ENCODE peak calls at places on chromosomes 5 and 9, in six cellular contexts. One of them, this sample, is unnamed.

GRCh38 chr9:84782228-84782866 is 112.8 kb downstream of the NTRK2 start:
- DNase-seq in CD8-positive, alpha-beta T cell: no peak
- DNase-seq in astrocyte: peak; percentile 69
- DNase-seq in Calu3: no peak
- DNase-seq in neural progenitor cell: no peak
- DNase-seq in endothelial cell: no peak
- DNase-seq in this sample: no peak

GRCh38 chr9:123724211-123724831 is 205.6 kb downstream of the DENND1A start:
- DNase-seq in CD8-positive, alpha-beta T cell: no peak
- DNase-seq in astrocyte: no peak
- DNase-seq in Calu3: no peak
- DNase-seq in neural progenitor cell: no peak
- DNase-seq in endothelial cell: no peak
- DNase-seq in this sample: no peak

GRCh38 chr5:850511-851006 is at the start of gene ZDHHC11:
- DNase-seq in CD8-positive, alpha-beta T cell: no peak
- DNase-seq in astrocyte: no peak
- DNase-seq in Calu3: no peak
- DNase-seq in neural progenitor cell: peak; percentile 58
- DNase-seq in endothelial cell: no peak
- DNase-seq in this sample: no peak

GRCh38 chr9:86685556-86685955 is 261.8 kb downstream of the GAS1 start:
- DNase-seq in CD8-positive, alpha-beta T cell: no peak
- DNase-seq in astrocyte: no peak
- DNase-seq in Calu3: no peak
- DNase-seq in neural progenitor cell: no peak
- DNase-seq in endothelial cell: no peak
- DNase-seq in this sample: no peak

GRCh38 chr5:97365173-97365845 is 182.3 kb upstream of the RIOK2 start:
- DNase-seq in CD8-positive, alpha-beta T cell: no peak
- DNase-seq in astrocyte: no peak
- DNase-seq in Calu3: no peak
- DNase-seq in neural progenitor cell: peak; percentile 7
- DNase-seq in endothelial cell: no peak
- DNase-seq in this sample: no peak

GRCh38 chr5:91486638-91487037 is 103.5 kb upstream of the ARRDC3 start:
- DNase-seq in CD8-positive, alpha-beta T cell: no peak
- DNase-seq in astrocyte: peak; percentile 15
- DNase-seq in Calu3: no peak
- DNase-seq in neural progenitor cell: no peak
- DNase-seq in endothelial cell: no peak
- DNase-seq in this sample: no peak

GRCh38 chr5:178086266-178086665 is 27.1 kb upstream of the N4BP3 start:
- DNase-seq in CD8-positive, alpha-beta T cell: no peak
- DNase-seq in astrocyte: no peak
- DNase-seq in Calu3: peak; percentile 47
- DNase-seq in neural progenitor cell: no peak
- DNase-seq in endothelial cell: no peak
- DNase-seq in this sample: no peak

GRCh38 chr9:81214975-81215374 is 474.4 kb downstream of the TLE1 start:
- DNase-seq in CD8-positive, alpha-beta T cell: no peak
- DNase-seq in astrocyte: no peak
- DNase-seq in Calu3: no peak
- DNase-seq in neural progenitor cell: no peak
- DNase-seq in endothelial cell: no peak
- DNase-seq in this sample: no peak

GRCh38 chr5:115348175-115348574 is 51.7 kb upstream of the CCDC112 start:
- DNase-seq in CD8-positive, alpha-beta T cell: no peak
- DNase-seq in astrocyte: no peak
- DNase-seq in Calu3: no peak
- DNase-seq in neural progenitor cell: no peak
- DNase-seq in endothelial cell: no peak
- DNase-seq in this sample: no peak

GRCh38 chr9:73643379-73644013 is 491.8 kb downstream of the ANXA1 start:
- DNase-seq in CD8-positive, alpha-beta T cell: no peak
- DNase-seq in astrocyte: peak; percentile 86
- DNase-seq in Calu3: peak; percentile 8
- DNase-seq in neural progenitor cell: no peak
- DNase-seq in endothelial cell: no peak
- DNase-seq in this sample: no peak

GRCh38 chr5:67934976-67935375 is 280.6 kb upstream of the PIK3R1 start:
- DNase-seq in CD8-positive, alpha-beta T cell: no peak
- DNase-seq in astrocyte: no peak
- DNase-seq in Calu3: no peak
- DNase-seq in neural progenitor cell: no peak
- DNase-seq in endothelial cell: no peak
- DNase-seq in this sample: no peak

GRCh38 chr5:149452007-149452664 is 73.0 kb upstream of the IL17B start:
- DNase-seq in CD8-positive, alpha-beta T cell: no peak
- DNase-seq in astrocyte: peak; percentile 56
- DNase-seq in Calu3: peak; percentile 85
- DNase-seq in neural progenitor cell: peak; percentile 57
- DNase-seq in endothelial cell: peak; percentile 62
- DNase-seq in this sample: no peak

GRCh38 chr5:14108170-14108996 is 34.8 kb upstream of the TRIO start:
- DNase-seq in CD8-positive, alpha-beta T cell: no peak
- DNase-seq in astrocyte: peak; percentile 69
- DNase-seq in Calu3: peak; percentile 64
- DNase-seq in neural progenitor cell: peak; percentile 80
- DNase-seq in endothelial cell: peak; percentile 54
- DNase-seq in this sample: no peak

GRCh38 chr5:168227973-168228615 is 63.4 kb upstream of the WWC1 start:
- DNase-seq in CD8-positive, alpha-beta T cell: no peak
- DNase-seq in astrocyte: peak; percentile 49
- DNase-seq in Calu3: no peak
- DNase-seq in neural progenitor cell: no peak
- DNase-seq in endothelial cell: no peak
- DNase-seq in this sample: no peak

GRCh38 chr9:1775230-1775629 is 239.9 kb upstream of the SMARCA2 start:
- DNase-seq in CD8-positive, alpha-beta T cell: no peak
- DNase-seq in astrocyte: no peak
- DNase-seq in Calu3: no peak
- DNase-seq in neural progenitor cell: peak; percentile 31
- DNase-seq in endothelial cell: no peak
- DNase-seq in this sample: no peak

GRCh38 chr5:140882591-140882899 is 621 bp downstream of the PCDHA13 start:
- DNase-seq in CD8-positive, alpha-beta T cell: no peak
- DNase-seq in astrocyte: no peak
- DNase-seq in Calu3: peak; percentile 46
- DNase-seq in neural progenitor cell: peak; percentile 52
- DNase-seq in endothelial cell: peak; percentile 54
- DNase-seq in this sample: no peak

GRCh38 chr9:31236344-31236743 is 1148.1 kb upstream of the ACO1 start:
- DNase-seq in CD8-positive, alpha-beta T cell: no peak
- DNase-seq in astrocyte: no peak
- DNase-seq in Calu3: no peak
- DNase-seq in neural progenitor cell: no peak
- DNase-seq in endothelial cell: no peak
- DNase-seq in this sample: no peak

GRCh38 chr5:135508496-135509005 is 27.2 kb downstream of the NEUROG1 start:
- DNase-seq in CD8-positive, alpha-beta T cell: no peak
- DNase-seq in astrocyte: no peak
- DNase-seq in Calu3: no peak
- DNase-seq in neural progenitor cell: peak; percentile 72
- DNase-seq in endothelial cell: no peak
- DNase-seq in this sample: no peak

GRCh38 chr9:134057751-134058701 is 9.8 kb downstream of the BRD3 start:
- DNase-seq in CD8-positive, alpha-beta T cell: no peak
- DNase-seq in astrocyte: no peak
- DNase-seq in Calu3: no peak
- DNase-seq in neural progenitor cell: peak; percentile 14
- DNase-seq in endothelial cell: no peak
- DNase-seq in this sample: no peak

GRCh38 chr9:31908891-31909480 is 475.5 kb upstream of the ACO1 start:
- DNase-seq in CD8-positive, alpha-beta T cell: no peak
- DNase-seq in astrocyte: no peak
- DNase-seq in Calu3: no peak
- DNase-seq in neural progenitor cell: no peak
- DNase-seq in endothelial cell: no peak
- DNase-seq in this sample: no peak

GRCh38 chr5:173056783-173057061 is 570 bp downstream of the CREBRF start:
- DNase-seq in CD8-positive, alpha-beta T cell: no peak
- DNase-seq in astrocyte: no peak
- DNase-seq in Calu3: no peak
- DNase-seq in neural progenitor cell: peak; percentile 91
- DNase-seq in endothelial cell: peak; percentile 80
- DNase-seq in this sample: no peak

GRCh38 chr5:132388244-132389050 is 18.9 kb downstream of the SLC22A5 start:
- DNase-seq in CD8-positive, alpha-beta T cell: no peak
- DNase-seq in astrocyte: peak; percentile 70
- DNase-seq in Calu3: no peak
- DNase-seq in neural progenitor cell: no peak
- DNase-seq in endothelial cell: no peak
- DNase-seq in this sample: no peak

GRCh38 chr5:134511796-134512660 is 13.4 kb upstream of the JADE2 start:
- DNase-seq in CD8-positive, alpha-beta T cell: no peak
- DNase-seq in astrocyte: peak; percentile 23
- DNase-seq in Calu3: peak; percentile 64
- DNase-seq in neural progenitor cell: peak; percentile 26
- DNase-seq in endothelial cell: no peak
- DNase-seq in this sample: no peak

GRCh38 chr5:76836181-76836580 is 13.6 kb upstream of the S100Z start:
- DNase-seq in CD8-positive, alpha-beta T cell: no peak
- DNase-seq in astrocyte: no peak
- DNase-seq in Calu3: no peak
- DNase-seq in neural progenitor cell: no peak
- DNase-seq in endothelial cell: no peak
- DNase-seq in this sample: no peak
- TF ChIP-seq CTCF in CD8-positive, alpha-beta T cell: no peak
- TF ChIP-seq CTCF in astrocyte: peak; percentile 20
- TF ChIP-seq CTCF in Calu3: no peak
- TF ChIP-seq CTCF in neural progenitor cell: no peak
- TF ChIP-seq CTCF in endothelial cell: no peak
- TF ChIP-seq CTCF in this sample: no peak

GRCh38 chr5:150644058-150644457 is 3.6 kb downstream of the SYNPO start:
- DNase-seq in CD8-positive, alpha-beta T cell: no peak
- DNase-seq in astrocyte: no peak
- DNase-seq in Calu3: no peak
- DNase-seq in neural progenitor cell: peak; percentile 41
- DNase-seq in endothelial cell: no peak
- DNase-seq in this sample: no peak
- TF ChIP-seq CTCF in CD8-positive, alpha-beta T cell: no peak
- TF ChIP-seq CTCF in astrocyte: no peak
- TF ChIP-seq CTCF in Calu3: no peak
- TF ChIP-seq CTCF in neural progenitor cell: no peak
- TF ChIP-seq CTCF in endothelial cell: no peak
- TF ChIP-seq CTCF in this sample: no peak

GRCh38 chr5:157269763-157270272 is 3.9 kb downstream of the CYFIP2 start:
- DNase-seq in CD8-positive, alpha-beta T cell: no peak
- DNase-seq in astrocyte: no peak
- DNase-seq in Calu3: no peak
- DNase-seq in neural progenitor cell: no peak
- DNase-seq in endothelial cell: no peak
- DNase-seq in this sample: no peak

GRCh38 chr5:157266286-157267007 is 524 bp downstream of the CYFIP2 start:
- DNase-seq in CD8-positive, alpha-beta T cell: peak; percentile 66
- DNase-seq in astrocyte: no peak
- DNase-seq in Calu3: peak; percentile 74
- DNase-seq in neural progenitor cell: peak; percentile 78
- DNase-seq in endothelial cell: peak; percentile 18
- DNase-seq in this sample: no peak

GRCh38 chr5:157269165-157269671 is 3.3 kb downstream of the CYFIP2 start:
- DNase-seq in CD8-positive, alpha-beta T cell: peak; percentile 41
- DNase-seq in astrocyte: no peak
- DNase-seq in Calu3: no peak
- DNase-seq in neural progenitor cell: no peak
- DNase-seq in endothelial cell: no peak
- DNase-seq in this sample: no peak

GRCh38 chr5:157267025-157267424 is 1.1 kb downstream of the CYFIP2 start:
- DNase-seq in CD8-positive, alpha-beta T cell: no peak
- DNase-seq in astrocyte: no peak
- DNase-seq in Calu3: no peak
- DNase-seq in neural progenitor cell: no peak
- DNase-seq in endothelial cell: no peak
- DNase-seq in this sample: no peak

GRCh38 chr5:157267766-157268480 is 2.0 kb downstream of the CYFIP2 start:
- DNase-seq in CD8-positive, alpha-beta T cell: no peak
- DNase-seq in astrocyte: no peak
- DNase-seq in Calu3: no peak
- DNase-seq in neural progenitor cell: no peak
- DNase-seq in endothelial cell: no peak
- DNase-seq in this sample: no peak
- TF ChIP-seq CTCF in CD8-positive, alpha-beta T cell: no peak
- TF ChIP-seq CTCF in astrocyte: no peak
- TF ChIP-seq CTCF in Calu3: no peak
- TF ChIP-seq CTCF in neural progenitor cell: no peak
- TF ChIP-seq CTCF in endothelial cell: no peak
- TF ChIP-seq CTCF in this sample: no peak

DNA sequence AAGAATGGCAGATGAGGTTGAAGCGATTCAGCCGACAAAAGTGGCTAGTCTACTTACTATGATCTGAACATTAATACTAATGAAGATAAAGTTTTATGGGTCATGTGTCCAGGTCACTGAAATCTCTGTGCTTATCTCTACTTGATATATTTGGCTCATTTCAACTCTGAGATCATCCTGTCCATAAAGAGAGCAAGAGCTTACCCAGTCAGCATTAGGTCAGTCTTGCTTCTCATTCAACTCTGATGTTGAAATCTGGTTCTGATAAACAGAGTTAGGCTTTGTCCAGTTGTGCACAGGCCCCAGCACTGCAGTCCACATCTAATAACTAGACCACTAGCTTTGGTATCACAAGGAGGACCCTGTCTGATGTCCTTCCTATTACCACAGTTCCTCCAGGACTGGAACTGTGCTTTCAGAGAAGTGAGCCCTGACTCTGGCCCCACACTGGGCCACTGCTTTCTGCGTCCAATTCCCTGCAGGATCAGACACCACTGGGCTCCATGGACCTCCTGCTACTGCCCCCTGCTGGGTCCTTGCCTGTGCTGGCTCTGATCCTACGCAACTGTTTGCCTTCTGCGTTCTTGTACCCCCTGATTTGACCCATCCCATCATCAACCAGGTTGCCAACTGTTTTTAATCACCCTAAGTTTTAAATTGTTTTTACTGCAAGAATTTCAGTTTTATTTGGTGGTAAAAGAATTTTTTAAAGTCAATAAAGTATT is 23.7 kb upstream of the FAM120A start:
- DNase-seq in CD8-positive, alpha-beta T cell: no peak
- DNase-seq in astrocyte: no peak
- DNase-seq in Calu3: peak; percentile 15
- DNase-seq in neural progenitor cell: peak; percentile 31
- DNase-seq in endothelial cell: peak; percentile 42
- DNase-seq in this sample: no peak
- TF ChIP-seq CTCF in CD8-positive, alpha-beta T cell: no peak
- TF ChIP-seq CTCF in astrocyte: no peak
- TF ChIP-seq CTCF in Calu3: no peak
- TF ChIP-seq CTCF in neural progenitor cell: peak; percentile 49
- TF ChIP-seq CTCF in endothelial cell: no peak
- TF ChIP-seq CTCF in this sample: peak; percentile 18

DNA sequence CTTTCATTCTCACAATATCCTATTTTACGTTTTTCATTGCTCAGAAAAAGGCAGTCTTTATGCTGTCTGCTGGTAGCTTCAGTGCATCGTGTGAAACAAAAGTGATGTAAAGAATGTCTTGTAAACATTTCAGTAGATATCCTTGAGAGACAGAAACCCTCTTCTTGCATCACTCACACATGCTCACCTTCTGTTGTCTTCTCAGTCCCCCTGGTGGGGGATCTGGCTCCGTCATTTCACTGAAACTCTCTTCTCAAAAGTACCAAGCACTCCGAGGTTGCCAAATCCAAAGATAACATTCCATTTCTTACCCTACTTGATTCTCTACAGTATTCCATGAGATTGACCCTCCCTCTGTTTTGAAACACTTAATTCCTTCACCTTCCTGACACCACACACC is 46.1 kb upstream of the PCA3 start:
- DNase-seq in CD8-positive, alpha-beta T cell: no peak
- DNase-seq in astrocyte: no peak
- DNase-seq in Calu3: no peak
- DNase-seq in neural progenitor cell: no peak
- DNase-seq in endothelial cell: no peak
- DNase-seq in this sample: no peak
- TF ChIP-seq CTCF in CD8-positive, alpha-beta T cell: no peak
- TF ChIP-seq CTCF in astrocyte: no peak
- TF ChIP-seq CTCF in Calu3: no peak
- TF ChIP-seq CTCF in neural progenitor cell: peak; percentile 26
- TF ChIP-seq CTCF in endothelial cell: no peak
- TF ChIP-seq CTCF in this sample: no peak